ENCODE peak calls at places on chromosomes 6 and 20, in eight cellular contexts. One of them, this sample, is unnamed.

GRCh38 chr20:33811763-33812672 is 870 bp downstream of the CHMP4B start:
- DNase-seq in HepG2: peak; percentile 66
- DNase-seq in suprapubic skin: no peak
- DNase-seq in H1: peak; percentile 60
- DNase-seq in upper lobe of left lung: no peak
- DNase-seq in tibial nerve: peak; percentile 42
- DNase-seq in GM12878: no peak
- DNase-seq in A549: peak; percentile 62
- DNase-seq in this sample: peak; percentile 56

GRCh38 chr20:48928832-48929725 is 7.6 kb downstream of the ARFGEF2 start:
- DNase-seq in GM12878: no peak
- DNase-seq in upper lobe of left lung: no peak
- DNase-seq in tibial nerve: no peak
- DNase-seq in HepG2: no peak
- DNase-seq in suprapubic skin: no peak
- DNase-seq in H1: no peak
- DNase-seq in A549: no peak
- DNase-seq in this sample: no peak

GRCh38 chr6:135624402-135625297 is 127.1 kb upstream of the AHI1 start:
- DNase-seq in upper lobe of left lung: no peak
- DNase-seq in suprapubic skin: no peak
- DNase-seq in A549: no peak
- DNase-seq in H1: no peak
- DNase-seq in tibial nerve: no peak
- DNase-seq in GM12878: no peak
- DNase-seq in HepG2: no peak
- DNase-seq in this sample: no peak

GRCh38 chr6:77650098-77650663 is 2.7 kb upstream of the MEI4 start:
- DNase-seq in tibial nerve: no peak
- DNase-seq in A549: no peak
- DNase-seq in suprapubic skin: no peak
- DNase-seq in HepG2: no peak
- DNase-seq in GM12878: no peak
- DNase-seq in H1: peak; percentile 95
- DNase-seq in upper lobe of left lung: peak; percentile 80
- DNase-seq in this sample: no peak

GRCh38 chr6:165735065-165735464 is 72.0 kb upstream of the PDE10A start:
- DNase-seq in tibial nerve: no peak
- DNase-seq in GM12878: no peak
- DNase-seq in suprapubic skin: no peak
- DNase-seq in A549: no peak
- DNase-seq in H1: no peak
- DNase-seq in HepG2: no peak
- DNase-seq in upper lobe of left lung: no peak
- DNase-seq in this sample: no peak

GRCh38 chr6:80523531-80523970 is 417.1 kb downstream of the BCKDHB start:
- DNase-seq in tibial nerve: no peak
- DNase-seq in A549: no peak
- DNase-seq in HepG2: no peak
- DNase-seq in H1: peak; percentile 74
- DNase-seq in GM12878: no peak
- DNase-seq in suprapubic skin: no peak
- DNase-seq in upper lobe of left lung: peak; percentile 23
- DNase-seq in this sample: peak; percentile 27

GRCh38 chr6:152978058-152978457 is 4.8 kb downstream of the FBXO5 start:
- DNase-seq in A549: no peak
- DNase-seq in tibial nerve: no peak
- DNase-seq in H1: no peak
- DNase-seq in suprapubic skin: no peak
- DNase-seq in upper lobe of left lung: no peak
- DNase-seq in GM12878: no peak
- DNase-seq in HepG2: no peak
- DNase-seq in this sample: no peak

GRCh38 chr20:38875170-38875993 is 50.8 kb upstream of the FAM83D start:
- DNase-seq in H1: no peak
- DNase-seq in suprapubic skin: no peak
- DNase-seq in A549: no peak
- DNase-seq in GM12878: peak; percentile 97
- DNase-seq in upper lobe of left lung: no peak
- DNase-seq in tibial nerve: no peak
- DNase-seq in HepG2: no peak
- DNase-seq in this sample: no peak

GRCh38 chr20:41089555-41089954 is 47.8 kb upstream of the PLCG1 start:
- DNase-seq in tibial nerve: no peak
- DNase-seq in GM12878: no peak
- DNase-seq in A549: peak; percentile 11
- DNase-seq in H1: no peak
- DNase-seq in HepG2: no peak
- DNase-seq in upper lobe of left lung: no peak
- DNase-seq in suprapubic skin: no peak
- DNase-seq in this sample: no peak

GRCh38 chr6:106446287-106446885 is 85.9 kb downstream of the CRYBG1 start:
- DNase-seq in upper lobe of left lung: no peak
- DNase-seq in HepG2: no peak
- DNase-seq in A549: peak; percentile 6
- DNase-seq in GM12878: no peak
- DNase-seq in suprapubic skin: no peak
- DNase-seq in H1: no peak
- DNase-seq in tibial nerve: no peak
- DNase-seq in this sample: no peak

GRCh38 chr6:13454286-13455221 is 32.8 kb downstream of the GFOD1 start:
- DNase-seq in suprapubic skin: no peak
- DNase-seq in upper lobe of left lung: no peak
- DNase-seq in HepG2: no peak
- DNase-seq in H1: no peak
- DNase-seq in GM12878: peak; percentile 56
- DNase-seq in tibial nerve: no peak
- DNase-seq in A549: no peak
- DNase-seq in this sample: no peak

GRCh38 chr6:109834595-109835437 is 143.3 kb upstream of the GPR6 start:
- DNase-seq in H1: no peak
- DNase-seq in A549: no peak
- DNase-seq in GM12878: no peak
- DNase-seq in tibial nerve: no peak
- DNase-seq in upper lobe of left lung: no peak
- DNase-seq in suprapubic skin: no peak
- DNase-seq in HepG2: no peak
- DNase-seq in this sample: no peak

GRCh38 chr6:150766201-150766997 is 99.1 kb upstream of the MTHFD1L start:
- DNase-seq in suprapubic skin: no peak
- DNase-seq in tibial nerve: no peak
- DNase-seq in upper lobe of left lung: no peak
- DNase-seq in A549: no peak
- DNase-seq in HepG2: no peak
- DNase-seq in H1: no peak
- DNase-seq in GM12878: no peak
- DNase-seq in this sample: peak; percentile 76

GRCh38 chr6:89368107-89368506 is 15.6 kb upstream of the UBE2J1 start:
- DNase-seq in GM12878: no peak
- DNase-seq in suprapubic skin: no peak
- DNase-seq in A549: peak; percentile 54
- DNase-seq in H1: peak; percentile 82
- DNase-seq in upper lobe of left lung: no peak
- DNase-seq in tibial nerve: peak; percentile 47
- DNase-seq in HepG2: peak; percentile 20
- DNase-seq in this sample: peak; percentile 34

GRCh38 chr6:79969784-79970183 is 22.4 kb upstream of the ELOVL4 start:
- DNase-seq in A549: no peak
- DNase-seq in HepG2: no peak
- DNase-seq in upper lobe of left lung: no peak
- DNase-seq in H1: no peak
- DNase-seq in suprapubic skin: no peak
- DNase-seq in tibial nerve: no peak
- DNase-seq in GM12878: no peak
- DNase-seq in this sample: no peak

GRCh38 chr6:33248932-33249731 is 22.5 kb downstream of the VPS52 start:
- DNase-seq in tibial nerve: peak; percentile 94
- DNase-seq in GM12878: peak; percentile 99
- DNase-seq in HepG2: peak; percentile 99
- DNase-seq in upper lobe of left lung: peak; percentile 95
- DNase-seq in A549: peak; percentile 97
- DNase-seq in suprapubic skin: peak; percentile 99
- DNase-seq in H1: peak; percentile 95
- DNase-seq in this sample: peak; percentile 94

GRCh38 chr6:33250731-33251130 is 20.9 kb downstream of the VPS52 start:
- DNase-seq in tibial nerve: no peak
- DNase-seq in H1: no peak
- DNase-seq in HepG2: no peak
- DNase-seq in A549: no peak
- DNase-seq in upper lobe of left lung: peak; percentile 60
- DNase-seq in GM12878: no peak
- DNase-seq in suprapubic skin: no peak
- DNase-seq in this sample: no peak

GRCh38 chr6:33249732-33250625 is 21.7 kb downstream of the VPS52 start:
- DNase-seq in tibial nerve: no peak
- DNase-seq in suprapubic skin: no peak
- DNase-seq in H1: no peak
- DNase-seq in HepG2: no peak
- DNase-seq in upper lobe of left lung: no peak
- DNase-seq in GM12878: no peak
- DNase-seq in A549: no peak
- DNase-seq in this sample: peak; percentile 41

GRCh38 chr6:33247977-33248642 is 23.6 kb downstream of the VPS52 start:
- DNase-seq in upper lobe of left lung: peak; percentile 86
- DNase-seq in suprapubic skin: peak; percentile 96
- DNase-seq in tibial nerve: peak; percentile 90
- DNase-seq in H1: peak; percentile 98
- DNase-seq in GM12878: peak; percentile 67
- DNase-seq in HepG2: peak; percentile 80
- DNase-seq in A549: peak; percentile 79
- DNase-seq in this sample: peak; percentile 94

GRCh38 chr6:33248643-33248931 is 23.1 kb downstream of the VPS52 start:
- DNase-seq in upper lobe of left lung: no peak
- DNase-seq in HepG2: no peak
- DNase-seq in A549: no peak
- DNase-seq in tibial nerve: no peak
- DNase-seq in suprapubic skin: no peak
- DNase-seq in GM12878: no peak
- DNase-seq in H1: no peak
- DNase-seq in this sample: no peak
- TF ChIP-seq EP300 in upper lobe of left lung: no peak
- TF ChIP-seq EP300 in HepG2: no peak
- TF ChIP-seq EP300 in A549: no peak
- TF ChIP-seq EP300 in tibial nerve: no peak
- TF ChIP-seq EP300 in suprapubic skin: no peak
- TF ChIP-seq EP300 in GM12878: no peak
- TF ChIP-seq EP300 in H1: no peak
- TF ChIP-seq EP300 in this sample: no peak

DNA sequence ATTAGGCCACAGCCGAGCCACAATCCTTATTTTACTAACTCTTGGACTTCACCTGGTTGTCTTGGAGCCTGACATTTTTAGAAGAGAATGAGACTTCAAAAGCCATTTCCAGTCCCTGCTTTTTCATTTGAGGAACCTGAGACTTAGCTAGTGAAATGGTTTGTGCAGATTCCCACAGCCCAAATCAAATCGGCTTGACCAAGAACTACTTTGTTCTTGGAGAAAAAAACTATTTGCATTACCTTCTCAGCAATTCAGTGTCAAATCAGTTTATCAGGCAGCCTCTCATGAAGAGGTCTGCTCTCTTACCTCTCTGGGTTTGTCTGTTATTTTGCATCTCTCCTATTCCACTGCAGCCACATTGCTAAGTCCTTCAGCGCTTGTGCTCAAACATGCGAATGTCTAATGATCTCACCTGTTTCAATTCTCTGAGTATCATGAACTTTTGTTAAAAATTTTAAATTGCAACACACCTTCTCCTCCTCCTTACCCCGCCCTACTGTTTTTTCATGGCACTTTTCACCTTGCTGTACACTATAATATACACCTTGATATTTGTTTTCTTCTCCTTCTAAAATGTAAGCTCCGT is 573 bp upstream of the IFNGR1 start:
- DNase-seq in tibial nerve: no peak
- DNase-seq in HepG2: no peak
- DNase-seq in H1: no peak
- DNase-seq in suprapubic skin: no peak
- DNase-seq in upper lobe of left lung: no peak
- DNase-seq in A549: no peak
- DNase-seq in GM12878: no peak
- DNase-seq in this sample: no peak
- TF ChIP-seq CTCF in tibial nerve: no peak
- TF ChIP-seq CTCF in HepG2: no peak
- TF ChIP-seq CTCF in H1: no peak
- TF ChIP-seq CTCF in suprapubic skin: no peak
- TF ChIP-seq CTCF in upper lobe of left lung: no peak
- TF ChIP-seq CTCF in A549: no peak
- TF ChIP-seq CTCF in GM12878: no peak
- TF ChIP-seq CTCF in this sample: no peak

DNA sequence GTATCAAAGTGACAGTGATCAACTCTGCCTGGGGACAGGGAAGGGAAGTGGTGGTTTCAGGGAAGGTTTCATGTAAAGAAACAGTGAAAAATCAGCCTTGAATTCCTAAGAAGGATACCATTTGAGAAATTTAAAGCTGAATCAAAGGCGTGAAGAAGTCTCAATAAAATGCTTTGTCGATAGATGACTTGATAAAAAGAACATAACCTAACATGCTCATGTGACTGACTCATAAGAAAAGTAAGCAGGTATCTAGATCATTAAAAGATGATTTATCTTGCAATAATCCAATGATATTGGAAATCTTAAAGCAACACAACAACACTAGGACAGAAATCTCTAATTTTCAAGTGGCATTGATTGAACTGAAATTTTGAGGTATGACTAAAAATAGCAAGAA is 14.3 kb downstream of the EDN1 start:
- DNase-seq in A549: no peak
- DNase-seq in HepG2: no peak
- DNase-seq in H1: no peak
- DNase-seq in GM12878: no peak
- DNase-seq in upper lobe of left lung: no peak
- DNase-seq in suprapubic skin: no peak
- DNase-seq in tibial nerve: no peak
- DNase-seq in this sample: no peak
- TF ChIP-seq EP300 in A549: no peak
- TF ChIP-seq EP300 in HepG2: no peak
- TF ChIP-seq EP300 in H1: no peak
- TF ChIP-seq EP300 in GM12878: no peak
- TF ChIP-seq EP300 in upper lobe of left lung: no peak
- TF ChIP-seq EP300 in suprapubic skin: no peak
- TF ChIP-seq EP300 in tibial nerve: no peak
- TF ChIP-seq EP300 in this sample: no peak

DNA sequence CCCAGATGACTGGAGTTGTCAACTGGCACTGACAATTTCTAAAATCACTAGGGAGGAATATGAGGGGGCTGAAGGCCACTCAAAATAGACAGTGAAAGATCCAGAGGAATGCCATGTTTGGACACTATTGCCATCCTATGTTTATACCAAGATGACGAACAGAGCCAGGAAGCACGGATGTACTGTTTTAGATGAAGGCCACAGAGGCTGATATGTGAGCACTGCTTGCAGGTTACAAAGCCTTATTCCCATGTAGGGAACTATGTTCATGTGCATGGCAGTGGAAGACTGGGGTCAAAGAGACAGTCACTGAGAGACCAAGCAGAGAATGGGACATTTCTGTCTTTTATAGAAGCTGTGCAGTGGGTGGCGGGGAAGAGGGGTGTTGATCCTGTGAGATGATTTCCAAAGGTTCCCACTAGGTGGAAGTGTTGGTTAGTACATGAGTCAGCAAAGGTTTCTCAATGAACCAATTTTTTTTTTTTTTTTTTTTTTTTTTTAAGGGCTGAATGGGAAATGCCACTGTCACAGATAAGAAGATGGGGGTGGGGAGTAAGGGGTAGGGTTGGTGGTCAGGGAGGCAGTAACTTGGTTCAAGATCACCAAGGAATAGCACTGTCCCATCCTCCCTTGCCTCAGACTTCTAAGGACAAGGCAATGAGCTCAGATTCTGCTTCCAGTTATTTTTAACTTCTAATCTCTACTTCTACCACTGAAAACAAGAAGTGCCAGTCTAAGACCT is 46.7 kb upstream of the MOCS1 start:
- DNase-seq in upper lobe of left lung: no peak
- DNase-seq in A549: peak; percentile 36
- DNase-seq in GM12878: no peak
- DNase-seq in HepG2: peak; percentile 52
- DNase-seq in H1: peak; percentile 48
- DNase-seq in tibial nerve: no peak
- DNase-seq in suprapubic skin: no peak
- DNase-seq in this sample: no peak
- TF ChIP-seq CTCF in upper lobe of left lung: peak; percentile 59
- TF ChIP-seq CTCF in A549: peak; percentile 46
- TF ChIP-seq CTCF in GM12878: peak; percentile 68
- TF ChIP-seq CTCF in HepG2: peak; percentile 70
- TF ChIP-seq CTCF in H1: peak; percentile 62
- TF ChIP-seq CTCF in tibial nerve: peak; percentile 57
- TF ChIP-seq CTCF in suprapubic skin: peak; percentile 29
- TF ChIP-seq CTCF in this sample: peak; percentile 45

This sample was measured in ovary.